ENCODE peak calls at places on chromosomes 1 and 21, in eight cellular contexts. T is cardiac muscle cell, X is MM.1S, A is heart right ventricle, C is GM23248, D is tibial artery, U is HepG2, S is H9. V is an unnamed sample. For H3K27me3, the result is how much of the 10 kb centered on the place peaks cover.

GRCh38 chr1:175188936-175189335 is 3.6 kb downstream of the KIAA0040 start:
- DNase-seq in T (no peak), X (peak), A (peak), C (no peak), D (no peak), U (no peak), S (no peak), V (no peak)

GRCh38 chr1:112247971-112248370 is 148.0 kb upstream of the CTTNBP2NL start:
- DNase-seq in T (no peak), X (no peak), A (peak), C (no peak), D (no peak), U (no peak), S (no peak), V (no peak)

GRCh38 chr1:112544011-112544688 is 35.4 kb downstream of the WNT2B start:
- DNase-seq in T (peak), X (no peak), A (no peak), C (peak), D (no peak), U (peak), S (no peak), V (peak)

GRCh38 chr1:115429884-115430283 is 91.8 kb upstream of the NGF start:
- DNase-seq in T (no peak), X (no peak), A (no peak), C (peak), D (no peak), U (no peak), S (no peak), V (peak)

GRCh38 chr1:198158766-198159589 is 2.2 kb downstream of the NEK7 start:
- DNase-seq in T (peak), X (peak), A (peak), C (peak), D (peak), U (peak), S (peak), V (peak)

GRCh38 chr1:113255728-113256347 is 134.5 kb upstream of the MAGI3 start:
- DNase-seq in T (no peak), X (no peak), A (no peak), C (no peak), D (no peak), U (no peak), S (peak), V (no peak)

GRCh38 chr1:18079941-18080340 is 27.7 kb upstream of the IGSF21 start:
- DNase-seq in T (no peak), X (no peak), A (no peak), C (no peak), D (no peak), U (no peak), S (no peak), V (no peak)

GRCh38 chr21:46054031-46054430 is 43.9 kb upstream of the COL6A2 start:
- DNase-seq in T (no peak), X (no peak), A (no peak), C (peak), D (no peak), U (no peak), S (no peak), V (no peak)

GRCh38 chr1:185360714-185361113 is 43.7 kb upstream of the IVNS1ABP start:
- DNase-seq in T (peak), X (no peak), A (no peak), C (peak), D (no peak), U (no peak), S (no peak), V (no peak)

GRCh38 chr1:67646145-67647035 is 38.6 kb upstream of the GADD45A start:
- DNase-seq in T (peak), X (no peak), A (peak), C (peak), D (peak), U (no peak), S (no peak), V (peak)

GRCh38 chr1:94061513-94062443 is 59.2 kb downstream of the ABCA4 start:
- DNase-seq in T (peak), X (peak), A (peak), C (peak), D (peak), U (peak), S (peak), V (peak)

GRCh38 chr1:41695118-41695517 is 210.6 kb upstream of the EDN2 start:
- DNase-seq in T (peak), X (no peak), A (peak), C (peak), D (no peak), U (no peak), S (no peak), V (no peak)

GRCh38 chr1:64240209-64240608 is 36.8 kb downstream of the UBE2U start:
- DNase-seq in T (peak), X (no peak), A (no peak), C (peak), D (no peak), U (no peak), S (no peak), V (no peak)

GRCh38 chr1:24996983-24997893 is 67.2 kb upstream of the RUNX3 start:
- DNase-seq in T (no peak), X (no peak), A (no peak), C (no peak), D (no peak), U (no peak), S (no peak), V (no peak)

GRCh38 chr1:36643391-36644270 is 160.9 kb upstream of the CSF3R start:
- DNase-seq in T (no peak), X (peak), A (no peak), C (no peak), D (no peak), U (no peak), S (no peak), V (no peak)

GRCh38 chr1:72170246-72170645 is 112.1 kb downstream of the NEGR1 start:
- DNase-seq in T (no peak), X (no peak), A (no peak), C (no peak), D (no peak), U (no peak), S (no peak), V (no peak)

GRCh38 chr21:40166291-40166843 is 299.1 kb downstream of the PCP4 start:
- DNase-seq in T (no peak), X (no peak), A (no peak), C (no peak), D (no peak), U (no peak), S (no peak), V (no peak)

GRCh38 chr1:202888204-202888506 is 794 bp downstream of the RABIF start:
- DNase-seq in T (no peak), X (no peak), A (no peak), C (peak), D (no peak), U (no peak), S (no peak), V (peak)

GRCh38 chr1:70863256-70863655 is 184.4 kb downstream of the PTGER3 start:
- DNase-seq in T (no peak), X (no peak), A (no peak), C (peak), D (no peak), U (no peak), S (no peak), V (no peak)

GRCh38 chr1:33654267-33654832 is 181.9 kb downstream of the ZSCAN20 start:
- DNase-seq in T (peak), X (no peak), A (no peak), C (peak), D (no peak), U (no peak), S (peak), V (no peak)

GRCh38 chr1:15764269-15764764 is 5.7 kb downstream of the FBLIM1 start:
- DNase-seq in T (no peak), X (no peak), A (no peak), C (no peak), D (no peak), U (no peak), S (no peak), V (no peak)
- H3K27ac ChIP-seq in T (no peak), X (no peak), A (no peak), C (no peak), D (peak), U (no peak), S (no peak), V (no peak)

GRCh38 chr21:34936874-34937563 is 112.1 kb downstream of the RUNX1 start:
- DNase-seq in T (no peak), X (no peak), A (no peak), C (peak), D (no peak), U (peak), S (no peak), V (no peak)

GRCh38 chr21:34935452-34935851 is 113.7 kb downstream of the RUNX1 start:
- DNase-seq in T (no peak), X (no peak), A (no peak), C (peak), D (no peak), U (no peak), S (no peak), V (no peak)

GRCh38 chr21:34938079-34938764 is 110.9 kb downstream of the RUNX1 start:
- DNase-seq in T (peak), X (no peak), A (no peak), C (peak), D (no peak), U (no peak), S (no peak), V (peak)

GRCh38 chr21:34935868-34936267 is 113.2 kb downstream of the RUNX1 start:
- DNase-seq in T (no peak), X (no peak), A (no peak), C (no peak), D (no peak), U (no peak), S (no peak), V (no peak)

DNA sequence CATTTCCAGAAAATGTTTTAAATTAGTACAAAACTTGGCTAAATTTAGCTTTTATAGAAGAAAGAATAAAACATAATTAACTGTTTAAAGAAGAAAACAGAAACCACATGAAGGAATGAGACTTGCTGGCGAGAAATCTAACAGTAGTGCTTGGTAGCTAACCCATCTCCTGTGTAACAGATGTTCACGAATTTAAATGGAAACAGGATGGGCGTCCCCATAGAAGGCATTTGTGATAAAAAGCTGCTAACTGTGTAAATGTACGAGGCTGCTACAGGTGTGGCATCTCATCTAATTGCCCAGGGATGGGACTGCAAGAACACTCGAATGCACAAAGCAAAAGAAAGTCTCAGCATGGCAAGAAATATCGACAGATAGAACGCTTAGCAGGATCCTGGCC is 112.8 kb downstream of the RUNX1 start:
- DNase-seq in T (no peak), X (no peak), A (no peak), C (no peak), D (no peak), U (no peak), S (no peak), V (no peak)
- H3K27me3 ChIP-seq in T (half or more), X (under half), A (under half), C (under half), D (under half), U (under half), S (under half), V (under half)

GRCh38 chr1:23422955-23423354 is 1.6 kb downstream of the TCEA3 start:
- DNase-seq in T (no peak), X (no peak), A (no peak), C (peak), D (no peak), U (no peak), S (no peak), V (no peak)

GRCh38 chr1:23421752-23422312 is 2.7 kb downstream of the TCEA3 start:
- DNase-seq in T (peak), X (no peak), A (no peak), C (peak), D (no peak), U (peak), S (no peak), V (peak)

GRCh38 chr1:23424171-23424959 is at the start of gene TCEA3:
- DNase-seq in T (no peak), X (no peak), A (peak), C (peak), D (peak), U (peak), S (peak), V (no peak)

GRCh38 chr1:23422313-23422877 is 2.2 kb downstream of the TCEA3 start:
- DNase-seq in T (peak), X (no peak), A (peak), C (peak), D (peak), U (no peak), S (no peak), V (peak)

DNA sequence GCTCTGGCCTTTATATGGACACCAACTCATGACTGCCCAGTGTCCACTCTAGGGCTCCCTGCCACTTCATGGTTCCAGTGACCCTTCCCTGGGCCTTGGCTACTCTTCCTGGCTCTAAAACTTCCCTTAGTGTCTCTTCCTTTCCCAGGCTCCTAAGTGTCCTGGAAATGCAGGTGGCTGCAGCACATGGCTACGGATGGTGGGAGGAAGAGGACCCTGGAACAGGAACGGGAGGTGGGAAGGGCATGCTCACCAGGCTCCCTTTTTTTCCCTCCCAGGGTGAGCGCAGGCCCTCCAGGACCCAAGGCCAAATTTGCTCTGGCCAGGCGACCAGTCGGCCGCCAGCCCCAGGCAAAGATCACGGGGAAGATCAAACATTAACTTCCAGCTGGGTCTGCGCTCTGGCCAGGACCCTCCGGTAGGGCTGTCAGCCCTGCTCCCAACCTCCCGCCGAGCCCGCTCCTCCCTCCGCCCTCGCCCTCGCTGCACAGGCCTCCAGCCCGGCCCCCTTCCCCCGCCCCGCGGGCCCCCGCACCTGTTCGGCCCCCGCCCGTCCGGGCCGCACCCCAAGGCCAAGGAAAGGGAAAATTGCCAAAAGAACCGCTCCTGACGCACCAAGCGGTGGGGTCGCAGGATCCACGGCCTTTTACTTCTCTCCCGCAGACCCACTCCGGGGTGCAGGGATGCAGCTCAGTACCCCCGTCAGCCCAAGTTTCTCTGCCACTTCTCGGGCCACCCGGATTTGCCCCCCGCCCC is 955 bp downstream of the TCEA3 start:
- DNase-seq in T (no peak), X (no peak), A (no peak), C (peak), D (no peak), U (peak), S (peak), V (no peak)
- H3K27ac ChIP-seq in T (peak), X (no peak), A (peak), C (peak), D (peak), U (peak), S (no peak), V (no peak)

GRCh38 chr1:110067429-110067956 is 3.0 kb downstream of the ALX3 start:
- DNase-seq in T (no peak), X (no peak), A (no peak), C (no peak), D (no peak), U (no peak), S (peak), V (no peak)
- H3K27me3 ChIP-seq in T (half or more), X (under half), A (under half), C (under half), D (under half), U (under half), S (half or more), V (half or more)

GRCh38 chr1:66532798-66533783 is 862 bp upstream of the SGIP1 start:
- DNase-seq in T (peak), X (no peak), A (peak), C (peak), D (peak), U (no peak), S (peak), V (peak)

GRCh38 chr1:66535149-66535548 is 1.2 kb downstream of the SGIP1 start:
- DNase-seq in T (no peak), X (no peak), A (no peak), C (no peak), D (no peak), U (no peak), S (no peak), V (no peak)

GRCh38 chr1:66528580-66528979 is 5.4 kb upstream of the SGIP1 start:
- DNase-seq in T (no peak), X (no peak), A (no peak), C (no peak), D (no peak), U (no peak), S (no peak), V (no peak)

GRCh38 chr1:66533804-66534745 is at the start of gene SGIP1:
- DNase-seq in T (peak), X (no peak), A (peak), C (peak), D (peak), U (no peak), S (peak), V (peak)

GRCh38 chr1:66532214-66532613 is 1.7 kb upstream of the SGIP1 start:
- DNase-seq in T (no peak), X (no peak), A (no peak), C (no peak), D (no peak), U (no peak), S (no peak), V (no peak)
- H3K27ac ChIP-seq in T (no peak), X (no peak), A (peak), C (no peak), D (peak), U (no peak), S (no peak), V (peak)

DNA sequence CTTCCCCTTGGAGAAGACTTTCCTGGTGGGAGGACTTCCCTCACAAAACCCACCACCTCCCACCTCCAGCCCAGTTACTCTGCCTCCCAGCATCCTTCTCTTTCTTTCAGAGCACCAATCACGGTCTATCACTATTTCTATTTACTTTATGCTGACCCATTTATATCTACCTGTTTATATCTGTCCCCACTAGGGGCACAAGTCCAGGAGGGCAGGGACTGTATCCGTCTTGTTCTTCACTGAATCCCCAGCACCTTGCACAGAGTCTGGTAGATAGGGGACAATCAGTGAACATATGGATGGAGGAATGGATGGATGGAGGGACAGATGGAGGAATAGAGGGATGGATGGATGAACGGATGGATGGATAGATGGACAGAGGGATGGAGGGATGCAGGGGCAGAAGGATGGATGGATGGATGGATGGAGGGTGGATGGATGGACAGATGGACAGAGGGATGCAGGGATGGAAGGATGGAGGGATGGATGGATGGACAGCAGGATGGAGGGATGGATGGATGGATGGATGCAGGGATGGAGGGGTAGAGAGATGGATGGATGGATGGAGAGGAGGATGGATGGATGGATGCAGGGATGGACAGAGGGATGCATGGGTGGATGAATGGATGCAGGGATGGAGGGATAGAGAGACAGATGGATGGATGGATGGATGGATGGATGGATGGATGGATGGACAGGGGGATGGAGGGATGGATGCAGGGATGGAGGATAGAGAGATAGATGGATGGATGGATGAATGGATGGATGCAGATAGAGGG is 5.5 kb downstream of the C1QB start:
- DNase-seq in T (no peak), X (no peak), A (no peak), C (no peak), D (no peak), U (no peak), S (no peak), V (no peak)
- H3K27me3 ChIP-seq in T (under half), X (half or more), A (under half), C (under half), D (under half), U (under half), S (under half), V (under half)

GRCh38 chr1:211739671-211740411 is 64.4 kb upstream of the NEK2 start:
- DNase-seq in T (no peak), X (peak), A (no peak), C (no peak), D (no peak), U (no peak), S (no peak), V (no peak)
- H3K27ac ChIP-seq in T (no peak), X (no peak), A (no peak), C (no peak), D (no peak), U (no peak), S (no peak), V (no peak)

GRCh38 chr1:242523968-242524570 is 428 bp downstream of the PLD5 start:
- DNase-seq in T (peak), X (peak), A (no peak), C (peak), D (peak), U (no peak), S (peak), V (no peak)
- H3K27me3 ChIP-seq in T (half or more), X (under half), A (under half), C (under half), D (under half), U (under half), S (under half), V (under half)

V was measured in brain microvascular endothelial cell.